ENCODE peak calls at places on chromosomes 13 and 19, in five cellular contexts. D is A549, A is aorta, U is fibroblast of pulmonary artery, V is HAP-1. R is an unnamed sample.

GRCh38 chr13:28220166-28220565 is 81.8 kb downstream of the PAN3 start:
- DNase-seq in D (no peak), A (no peak), U (peak; percentile 80), V (no peak), R (no peak)

GRCh38 chr19:7618771-7619510 is 10.4 kb downstream of the XAB2 start:
- DNase-seq in D (no peak), A (no peak), U (no peak), V (no peak), R (no peak)

GRCh38 chr13:52096062-52096461 is 32.8 kb downstream of the NEK5 start:
- DNase-seq in D (no peak), A (no peak), U (no peak), V (no peak), R (no peak)

GRCh38 chr19:38617764-38618589 is at the start of gene MAP4K1:
- DNase-seq in D (no peak), A (peak; percentile 68), U (no peak), V (no peak), R (no peak)

GRCh38 chr13:47168086-47168485 is 271.2 kb upstream of the HTR2A start:
- DNase-seq in D (no peak), A (no peak), U (peak; percentile 68), V (no peak), R (no peak)

GRCh38 chr19:49057636-49058234 is at the start of gene CGB7:
- DNase-seq in D (peak; percentile 77), A (peak; percentile 82), U (peak; percentile 47), V (no peak), R (no peak)

GRCh38 chr13:45063261-45063870 is 56.9 kb upstream of the GTF2F2 start:
- DNase-seq in D (no peak), A (no peak), U (peak; percentile 70), V (no peak), R (no peak)

GRCh38 chr19:13962738-13963602 is 10.7 kb downstream of the DCAF15 start:
- DNase-seq in D (no peak), A (peak; percentile 64), U (peak; percentile 47), V (no peak), R (peak; percentile 72)

GRCh38 chr13:109479991-109480696 is 306.2 kb downstream of the IRS2 start:
- DNase-seq in D (no peak), A (no peak), U (peak; percentile 73), V (no peak), R (no peak)

GRCh38 chr13:83984793-83985192 is 102.5 kb upstream of the SLITRK1 start:
- DNase-seq in D (no peak), A (no peak), U (no peak), V (no peak), R (no peak)

GRCh38 chr19:55802281-55802680 is 29.5 kb downstream of the NLRP11 start:
- DNase-seq in D (no peak), A (no peak), U (no peak), V (no peak), R (no peak)

GRCh38 chr19:3094638-3095374 is 644 bp downstream of the GNA11 start:
- DNase-seq in D (no peak), A (no peak), U (peak; percentile 17), V (no peak), R (no peak)

GRCh38 chr13:49300716-49301589 is 53.2 kb downstream of the CDADC1 start:
- DNase-seq in D (peak; percentile 60), A (peak; percentile 65), U (peak; percentile 81), V (peak; percentile 82), R (no peak)

GRCh38 chr13:35785563-35786327 is 309.3 kb upstream of the MAB21L1 start:
- DNase-seq in D (no peak), A (no peak), U (no peak), V (no peak), R (no peak)

GRCh38 chr13:54660277-54660676 is 1631.7 kb downstream of the OLFM4 start:
- DNase-seq in D (no peak), A (no peak), U (no peak), V (no peak), R (no peak)

GRCh38 chr13:95492044-95492801 is 60.3 kb upstream of the CLDN10 start:
- DNase-seq in D (no peak), A (no peak), U (no peak), V (no peak), R (no peak)

GRCh38 chr13:113860051-113860471 is 3.8 kb downstream of the GAS6 start:
- DNase-seq in D (no peak), A (no peak), U (no peak), V (no peak), R (peak; percentile 53)

GRCh38 chr19:13700621-13701020 is 63.7 kb upstream of the MRI1 start:
- DNase-seq in D (no peak), A (no peak), U (no peak), V (no peak), R (no peak)

GRCh38 chr13:76853481-76853880 is 32.7 kb downstream of the KCTD12 start:
- DNase-seq in D (no peak), A (no peak), U (no peak), V (no peak), R (no peak)

GRCh38 chr13:75803175-75803611 is 167.1 kb downstream of the LMO7 start:
- DNase-seq in D (no peak), A (no peak), U (no peak), V (peak; percentile 58), R (no peak)

GRCh38 chr13:83880275-83881027 is 1.8 kb downstream of the SLITRK1 start:
- DNase-seq in D (no peak), A (no peak), U (no peak), V (no peak), R (no peak)

GRCh38 chr13:101623469-101624209 is 171.2 kb downstream of the ITGBL1 start:
- DNase-seq in D (no peak), A (no peak), U (no peak), V (no peak), R (no peak)

GRCh38 chr13:26457212-26457611 is 100.3 kb upstream of the WASF3 start:
- DNase-seq in D (no peak), A (no peak), U (no peak), V (no peak), R (no peak)

GRCh38 chr19:42270346-42271044 is 1.4 kb downstream of the CIC start:
- DNase-seq in D (no peak), A (peak; percentile 85), U (peak; percentile 62), V (no peak), R (peak; percentile 89)

GRCh38 chr19:38683393-38684077 is 36.1 kb downstream of the ACTN4 start:
- DNase-seq in D (peak; percentile 100), A (peak; percentile 85), U (peak; percentile 88), V (no peak), R (peak; percentile 88)

GRCh38 chr19:10228393-10228792 is 2.7 kb downstream of the S1PR2 start:
- DNase-seq in D (no peak), A (no peak), U (no peak), V (no peak), R (no peak)
- H3K4me3 ChIP-seq in D (no peak overlapping the region), A (no peak overlapping the region), U (peak overlapping the region; percentile 14), V (no peak overlapping the region), R (peak overlapping the region; percentile 13)

GRCh38 chr19:35938282-35939224 is 2.4 kb downstream of the LRFN3 start:
- DNase-seq in D (no peak), A (no peak), U (no peak), V (no peak), R (no peak)
- H3K4me3 ChIP-seq in D (no peak overlapping the region), A (no peak overlapping the region), U (peak overlapping the region; percentile 78), V (peak overlapping the region; percentile 57), R (peak overlapping the region; percentile 87)

GRCh38 chr19:43562211-43562697 is 13.1 kb downstream of the XRCC1 start:
- DNase-seq in D (no peak), A (no peak), U (no peak), V (no peak), R (no peak)
- H3K4me3 ChIP-seq in D (no peak overlapping the region), A (no peak overlapping the region), U (no peak overlapping the region), V (no peak overlapping the region), R (no peak overlapping the region)

GRCh38 chr19:53068199-53068598 is 23.7 kb downstream of the ERVV-2 start:
- DNase-seq in D (no peak), A (no peak), U (no peak), V (no peak), R (no peak)
- H3K4me3 ChIP-seq in D (no peak overlapping the region), A (no peak overlapping the region), U (no peak overlapping the region), V (no peak overlapping the region), R (peak overlapping the region; percentile 14)

GRCh38 chr19:50567052-50567841 is 988 bp downstream of the LRRC4B start:
- DNase-seq in D (no peak), A (no peak), U (no peak), V (no peak), R (no peak)
- H3K4me3 ChIP-seq in D (peak overlapping the region; percentile 55), A (no peak overlapping the region), U (no peak overlapping the region), V (no peak overlapping the region), R (peak overlapping the region; percentile 54)

DNA sequence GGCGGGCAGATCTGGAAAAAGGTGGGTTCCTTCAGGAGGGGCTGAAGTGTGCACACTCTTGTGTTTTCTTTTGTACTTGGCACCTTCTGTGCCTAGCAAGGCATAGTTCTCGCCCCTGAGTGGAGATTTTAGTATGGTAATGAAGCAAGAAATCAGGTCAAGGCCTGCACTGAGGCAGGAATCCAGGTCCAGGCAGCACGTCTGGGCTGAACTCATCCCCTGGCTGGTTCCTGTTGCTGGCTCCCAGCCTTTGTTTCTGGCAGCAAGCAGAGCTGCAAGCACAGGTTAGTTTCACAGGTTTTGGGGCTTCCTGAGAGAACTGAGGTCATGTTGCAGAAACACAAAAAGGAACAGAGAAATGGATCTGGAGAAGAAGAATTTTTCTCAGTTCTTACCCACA is 21.2 kb downstream of the SIGLEC7 start:
- DNase-seq in D (no peak), A (no peak), U (no peak), V (no peak), R (peak; percentile 24)
- H3K4me3 ChIP-seq in D (no peak overlapping the region), A (no peak overlapping the region), U (no peak overlapping the region), V (no peak overlapping the region), R (no peak overlapping the region)

GRCh38 chr13:41313117-41313516 is 2.0 kb downstream of the NAA16 start:
- DNase-seq in D (no peak), A (no peak), U (no peak), V (no peak), R (no peak)

GRCh38 chr13:41310963-41311606 is at the start of gene NAA16:
- DNase-seq in D (peak; percentile 84), A (peak; percentile 94), U (peak; percentile 90), V (peak; percentile 80), R (peak; percentile 92)

GRCh38 chr13:41311607-41312500 is 787 bp downstream of the NAA16 start:
- DNase-seq in D (no peak), A (peak; percentile 54), U (peak; percentile 53), V (peak; percentile 43), R (peak; percentile 75)

GRCh38 chr13:41315466-41316047 is 4.5 kb downstream of the NAA16 start:
- DNase-seq in D (no peak), A (no peak), U (no peak), V (no peak), R (no peak)

GRCh38 chr13:41313659-41314197 is 2.7 kb downstream of the NAA16 start:
- DNase-seq in D (no peak), A (no peak), U (no peak), V (no peak), R (no peak)
- H3K4me3 ChIP-seq in D (no peak overlapping the region), A (no peak overlapping the region), U (peak overlapping the region; percentile 91), V (peak overlapping the region; percentile 94), R (no peak overlapping the region)

R was measured in coronary artery.